ENCODE peak calls at places on chromosomes 2 and 18, in four cellular contexts. One of them, this sample, is unnamed.

GRCh38 chr2:98175811-98176210 is 88.8 kb downstream of the VWA3B start:
- DNase-seq in suprapubic skin: no peak
- DNase-seq in K562: no peak
- DNase-seq in stomach: no peak
- DNase-seq in this sample: no peak

GRCh38 chr2:13227543-13227942 is 510.8 kb downstream of the TRIB2 start:
- DNase-seq in K562: no peak
- DNase-seq in stomach: no peak
- DNase-seq in suprapubic skin: no peak
- DNase-seq in this sample: no peak

GRCh38 chr2:230824406-230824978 is 40.2 kb upstream of the ITM2C start:
- DNase-seq in stomach: peak
- DNase-seq in suprapubic skin: no peak
- DNase-seq in K562: peak
- DNase-seq in this sample: no peak

GRCh38 chr18:5444269-5444668 is 99.5 kb downstream of the EPB41L3 start:
- DNase-seq in stomach: no peak
- DNase-seq in K562: no peak
- DNase-seq in suprapubic skin: no peak
- DNase-seq in this sample: no peak

GRCh38 chr2:234957533-234958135 is 5.8 kb downstream of the SH3BP4 start:
- DNase-seq in K562: no peak
- DNase-seq in suprapubic skin: no peak
- DNase-seq in stomach: no peak
- DNase-seq in this sample: no peak

GRCh38 chr2:231780909-231781797 is at the start of gene PDE6D:
- DNase-seq in K562: peak
- DNase-seq in suprapubic skin: peak
- DNase-seq in stomach: peak
- DNase-seq in this sample: peak

GRCh38 chr2:238241970-238242369 is 2.1 kb upstream of the HES6 start:
- DNase-seq in suprapubic skin: no peak
- DNase-seq in stomach: no peak
- DNase-seq in K562: no peak
- DNase-seq in this sample: no peak

GRCh38 chr18:79581911-79582310 is 97.7 kb upstream of the CTDP1 start:
- DNase-seq in suprapubic skin: no peak
- DNase-seq in K562: no peak
- DNase-seq in stomach: no peak
- DNase-seq in this sample: no peak

GRCh38 chr18:45962866-45963265 is 4.3 kb downstream of the EPG5 start:
- DNase-seq in K562: no peak
- DNase-seq in stomach: no peak
- DNase-seq in suprapubic skin: no peak
- DNase-seq in this sample: no peak

GRCh38 chr2:220148849-220149248 is 521.4 kb downstream of the SLC4A3 start:
- DNase-seq in suprapubic skin: no peak
- DNase-seq in K562: no peak
- DNase-seq in stomach: no peak
- DNase-seq in this sample: no peak

GRCh38 chr2:100409975-100410647 is 7.4 kb downstream of the CHST10 start:
- DNase-seq in stomach: no peak
- DNase-seq in K562: no peak
- DNase-seq in suprapubic skin: no peak
- DNase-seq in this sample: no peak

GRCh38 chr2:29694741-29695140 is 226.6 kb downstream of the ALK start:
- DNase-seq in stomach: no peak
- DNase-seq in K562: no peak
- DNase-seq in suprapubic skin: no peak
- DNase-seq in this sample: no peak

GRCh38 chr2:239249781-239250180 is 151.0 kb downstream of the HDAC4 start:
- DNase-seq in K562: no peak
- DNase-seq in suprapubic skin: peak
- DNase-seq in stomach: peak
- DNase-seq in this sample: peak

GRCh38 chr2:239245872-239246701 is 154.7 kb downstream of the HDAC4 start:
- DNase-seq in K562: no peak
- DNase-seq in stomach: peak
- DNase-seq in suprapubic skin: peak
- DNase-seq in this sample: no peak

GRCh38 chr2:239246723-239247122 is 154.1 kb downstream of the HDAC4 start:
- DNase-seq in K562: no peak
- DNase-seq in suprapubic skin: peak
- DNase-seq in stomach: no peak
- DNase-seq in this sample: no peak

GRCh38 chr2:239249048-239249447 is 151.8 kb downstream of the HDAC4 start:
- DNase-seq in stomach: no peak
- DNase-seq in suprapubic skin: peak
- DNase-seq in K562: no peak
- DNase-seq in this sample: no peak

DNA sequence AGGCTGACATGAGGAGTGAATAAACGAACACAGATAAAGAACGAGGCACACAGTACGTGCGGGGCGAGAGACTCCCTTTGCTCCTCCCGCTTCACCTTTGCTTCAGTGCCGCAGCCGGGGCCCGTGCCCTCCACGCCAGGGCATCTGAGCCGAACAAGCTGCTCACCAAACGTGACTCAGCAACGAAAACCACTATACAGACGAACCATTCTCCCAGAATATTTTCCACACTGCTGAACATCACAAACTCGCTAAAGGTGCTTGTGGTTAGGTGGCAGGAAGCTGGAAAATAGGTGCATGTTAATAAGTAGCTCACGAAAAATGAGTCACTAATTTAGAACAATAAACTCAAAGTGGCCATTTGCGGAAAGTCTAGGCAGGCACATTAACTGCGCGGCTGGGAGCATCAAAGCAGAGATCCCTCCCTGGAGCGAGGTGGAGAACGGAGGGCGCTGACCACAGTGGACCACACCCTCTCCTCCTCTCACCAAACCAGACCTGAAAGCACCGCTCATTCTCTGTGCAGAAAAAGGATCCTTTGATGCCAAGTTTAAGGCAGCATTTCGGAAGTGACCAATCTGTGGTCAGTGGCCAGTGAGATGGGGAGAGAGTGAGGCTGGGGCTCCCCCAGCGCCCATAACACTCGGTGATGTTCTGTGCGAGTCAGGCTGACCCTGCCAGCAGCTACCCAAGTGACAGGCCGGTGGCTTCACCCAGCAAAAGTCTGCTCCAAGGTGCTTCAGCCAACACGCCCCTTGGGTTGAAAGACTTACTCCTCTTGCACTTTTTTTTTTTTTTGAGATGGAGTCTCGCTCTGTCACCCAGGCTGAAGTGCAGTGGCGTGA is 153.2 kb downstream of the HDAC4 start:
- DNase-seq in stomach: no peak
- DNase-seq in K562: no peak
- DNase-seq in suprapubic skin: peak
- DNase-seq in this sample: no peak
- TF ChIP-seq EP300 in stomach: no peak
- TF ChIP-seq EP300 in K562: no peak
- TF ChIP-seq EP300 in suprapubic skin: no peak
- TF ChIP-seq EP300 in this sample: no peak

GRCh38 chr2:212640428-212640827 is 101.8 kb upstream of the ERBB4 start:
- DNase-seq in suprapubic skin: no peak
- DNase-seq in stomach: no peak
- DNase-seq in K562: no peak
- DNase-seq in this sample: no peak
- TF ChIP-seq EP300 in suprapubic skin: no peak
- TF ChIP-seq EP300 in stomach: no peak
- TF ChIP-seq EP300 in K562: no peak
- TF ChIP-seq EP300 in this sample: no peak

GRCh38 chr2:86105969-86106945 is at the start of gene PTCD3:
- DNase-seq in stomach: peak
- DNase-seq in suprapubic skin: peak
- DNase-seq in K562: peak
- DNase-seq in this sample: peak
- TF ChIP-seq EP300 in stomach: no peak
- TF ChIP-seq EP300 in suprapubic skin: no peak
- TF ChIP-seq EP300 in K562: no peak
- TF ChIP-seq EP300 in this sample: no peak

GRCh38 chr2:152715854-152716428 is 1.3 kb downstream of the PRPF40A start:
- DNase-seq in K562: no peak
- DNase-seq in suprapubic skin: no peak
- DNase-seq in stomach: no peak
- DNase-seq in this sample: no peak

GRCh38 chr2:152718047-152718908 is at the start of gene ARL6IP6:
- DNase-seq in stomach: peak
- DNase-seq in K562: peak
- DNase-seq in suprapubic skin: peak
- DNase-seq in this sample: peak

GRCh38 chr2:152716805-152717241 is 438 bp downstream of the PRPF40A start:
- DNase-seq in suprapubic skin: peak
- DNase-seq in K562: peak
- DNase-seq in stomach: no peak
- DNase-seq in this sample: no peak

GRCh38 chr2:152718909-152719645 is 657 bp downstream of the ARL6IP6 start:
- DNase-seq in K562: no peak
- DNase-seq in suprapubic skin: no peak
- DNase-seq in stomach: peak
- DNase-seq in this sample: peak

DNA sequence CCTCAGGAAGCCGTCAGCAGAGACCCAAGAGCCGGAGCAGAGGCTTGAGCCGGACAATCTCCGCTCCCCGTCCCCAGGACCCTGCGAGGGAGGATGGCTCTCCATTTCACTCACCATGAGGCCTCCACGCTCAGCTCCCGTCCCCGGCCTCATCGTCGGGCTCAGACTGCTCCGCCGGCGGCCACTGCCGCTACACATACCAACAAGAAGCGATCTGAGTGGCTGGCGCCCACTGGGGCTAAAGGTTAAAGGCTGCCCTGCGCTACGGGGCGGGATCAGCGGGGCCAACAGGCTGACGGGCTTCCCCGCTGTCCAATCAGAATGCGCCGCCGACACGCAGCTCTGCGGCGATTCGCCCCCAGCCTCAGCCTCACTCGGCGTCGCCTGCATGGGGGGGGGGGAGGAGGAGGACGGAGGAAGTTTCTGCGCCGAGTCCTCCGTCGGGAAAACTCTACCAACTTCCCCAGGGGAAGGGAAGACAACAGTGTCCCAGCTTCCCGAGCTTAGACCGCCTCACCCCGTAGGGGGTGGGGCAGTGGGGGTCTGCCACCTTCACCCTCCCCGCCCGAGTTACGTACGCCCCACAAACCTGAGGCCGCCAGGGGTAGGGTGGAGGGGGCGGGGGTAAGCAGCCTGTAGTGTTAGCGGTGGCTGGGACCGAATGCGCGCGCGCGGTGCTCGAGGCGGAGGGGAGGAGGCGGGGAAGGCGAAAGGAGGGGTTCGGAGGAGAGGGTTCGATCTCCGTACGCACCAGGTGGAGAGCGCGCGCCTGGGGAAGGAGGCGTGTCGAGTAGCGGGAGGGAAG is at the start of gene PRPF40A:
- DNase-seq in stomach: peak
- DNase-seq in K562: peak
- DNase-seq in suprapubic skin: peak
- DNase-seq in this sample: peak
- TF ChIP-seq EP300 in stomach: no peak
- TF ChIP-seq EP300 in K562: no peak
- TF ChIP-seq EP300 in suprapubic skin: no peak
- TF ChIP-seq EP300 in this sample: no peak

GRCh38 chr2:65297544-65297943 is 69.9 kb downstream of the ACTR2 start:
- DNase-seq in suprapubic skin: no peak
- DNase-seq in stomach: no peak
- DNase-seq in K562: no peak
- DNase-seq in this sample: no peak

GRCh38 chr2:65298089-65298488 is 70.5 kb downstream of the ACTR2 start:
- DNase-seq in suprapubic skin: no peak
- DNase-seq in K562: no peak
- DNase-seq in stomach: no peak
- DNase-seq in this sample: no peak

GRCh38 chr2:65299246-65299645 is 71.6 kb downstream of the ACTR2 start:
- DNase-seq in stomach: no peak
- DNase-seq in suprapubic skin: no peak
- DNase-seq in K562: peak
- DNase-seq in this sample: no peak

GRCh38 chr2:65300772-65301711 is 73.4 kb downstream of the ACTR2 start:
- DNase-seq in suprapubic skin: no peak
- DNase-seq in K562: no peak
- DNase-seq in stomach: peak
- DNase-seq in this sample: peak

DNA sequence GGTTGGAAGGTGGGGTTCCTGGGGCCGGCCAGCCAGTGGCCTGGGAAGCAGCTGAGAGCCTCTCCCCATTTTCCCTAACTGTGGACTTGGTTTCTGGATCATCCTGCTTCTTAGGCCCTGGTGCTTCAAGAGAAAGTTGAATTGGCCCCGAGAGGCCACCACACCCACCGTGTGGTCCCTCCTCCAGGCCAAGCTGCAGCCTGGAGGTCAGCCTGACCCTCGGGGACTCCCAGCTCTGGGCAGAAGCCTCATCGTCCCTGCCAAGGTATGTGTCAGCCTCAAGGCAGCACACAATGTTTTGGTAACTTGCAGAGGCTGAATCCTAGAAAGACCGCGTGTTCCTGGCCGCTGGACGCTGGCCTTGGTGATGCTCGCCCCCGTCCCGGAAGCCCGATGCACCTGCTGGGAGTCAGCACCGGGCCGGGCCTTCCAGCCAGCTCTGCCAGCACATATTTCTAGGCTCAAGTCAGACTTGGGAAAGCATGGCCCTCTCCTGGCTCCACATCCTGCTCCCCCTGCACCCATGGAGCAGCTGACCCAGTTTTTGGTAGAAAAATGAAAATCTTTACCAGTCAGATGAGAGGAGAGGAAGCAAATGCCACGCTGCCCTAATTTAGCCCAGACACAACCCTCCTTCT is 72.6 kb downstream of the ACTR2 start:
- DNase-seq in suprapubic skin: peak
- DNase-seq in stomach: peak
- DNase-seq in K562: no peak
- DNase-seq in this sample: peak
- TF ChIP-seq EP300 in suprapubic skin: no peak
- TF ChIP-seq EP300 in stomach: peak
- TF ChIP-seq EP300 in K562: no peak
- TF ChIP-seq EP300 in this sample: peak

DNA sequence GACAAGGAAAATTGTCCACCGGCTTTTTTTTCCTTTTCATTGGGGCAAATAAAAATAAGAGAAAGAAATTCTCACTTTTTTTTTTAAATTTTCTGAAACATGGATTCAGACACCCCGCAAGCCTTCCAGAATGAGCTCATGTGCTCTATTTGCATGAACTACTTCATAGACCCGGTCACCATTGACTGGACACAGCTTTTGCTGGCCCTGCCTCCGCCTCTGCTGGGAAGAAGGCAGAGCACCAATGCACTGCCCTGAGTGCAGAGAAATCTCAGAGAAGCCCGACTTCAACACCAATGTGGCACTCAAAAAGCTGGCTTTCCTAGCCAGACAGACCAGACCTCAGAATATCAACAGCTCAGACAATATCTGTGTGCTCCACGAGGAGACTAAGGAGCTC is 30.2 kb upstream of the TRIM43B start:
- DNase-seq in suprapubic skin: no peak
- DNase-seq in K562: no peak
- DNase-seq in stomach: no peak
- DNase-seq in this sample: no peak
- TF ChIP-seq EP300 in suprapubic skin: no peak
- TF ChIP-seq EP300 in K562: no peak
- TF ChIP-seq EP300 in stomach: no peak
- TF ChIP-seq EP300 in this sample: no peak

This sample was measured in upper lobe of left lung.